ENCODE peak calls at places on chromosomes 13 and 19, in eight cellular contexts. One of them, this sample, is unnamed.

GRCh38 chr19:35518313-35518712 is 4.9 kb upstream of the DMKN start:
- DNase-seq in immature natural killer cell: no peak
- DNase-seq in cardiac fibroblast: peak
- DNase-seq in astrocyte of the cerebellum: peak
- DNase-seq in aorta: no peak
- DNase-seq in AG04450: peak
- DNase-seq in iPS-NIHi11: no peak
- DNase-seq in NCI-H1092 treated with DMSO at 0.1 percent for 48 hours: no peak
- DNase-seq in this sample: peak

GRCh38 chr13:35995136-35995535 is 136.0 kb downstream of the DCLK1 start:
- DNase-seq in immature natural killer cell: no peak
- DNase-seq in cardiac fibroblast: peak
- DNase-seq in astrocyte of the cerebellum: no peak
- DNase-seq in AG04450: no peak
- DNase-seq in NCI-H1092 treated with DMSO at 0.1 percent for 48 hours: no peak
- DNase-seq in aorta: no peak
- DNase-seq in iPS-NIHi11: no peak
- DNase-seq in this sample: peak

GRCh38 chr13:26971990-26972888 is 199.4 kb downstream of the USP12 start:
- DNase-seq in iPS-NIHi11: peak
- DNase-seq in AG04450: no peak
- DNase-seq in astrocyte of the cerebellum: no peak
- DNase-seq in aorta: peak
- DNase-seq in NCI-H1092 treated with DMSO at 0.1 percent for 48 hours: peak
- DNase-seq in cardiac fibroblast: peak
- DNase-seq in immature natural killer cell: peak
- DNase-seq in this sample: no peak

GRCh38 chr13:35771898-35772297 is 295.4 kb upstream of the MAB21L1 start:
- DNase-seq in aorta: no peak
- DNase-seq in immature natural killer cell: no peak
- DNase-seq in cardiac fibroblast: peak
- DNase-seq in NCI-H1092 treated with DMSO at 0.1 percent for 48 hours: no peak
- DNase-seq in AG04450: peak
- DNase-seq in astrocyte of the cerebellum: peak
- DNase-seq in iPS-NIHi11: peak
- DNase-seq in this sample: peak

GRCh38 chr13:44746690-44747089 is 170.6 kb upstream of the TSC22D1 start:
- DNase-seq in NCI-H1092 treated with DMSO at 0.1 percent for 48 hours: no peak
- DNase-seq in astrocyte of the cerebellum: no peak
- DNase-seq in immature natural killer cell: no peak
- DNase-seq in cardiac fibroblast: no peak
- DNase-seq in aorta: no peak
- DNase-seq in iPS-NIHi11: no peak
- DNase-seq in AG04450: no peak
- DNase-seq in this sample: peak

GRCh38 chr19:10808937-10809655 is 26.9 kb downstream of the TMED1 start:
- DNase-seq in immature natural killer cell: no peak
- DNase-seq in NCI-H1092 treated with DMSO at 0.1 percent for 48 hours: no peak
- DNase-seq in cardiac fibroblast: peak
- DNase-seq in AG04450: no peak
- DNase-seq in aorta: no peak
- DNase-seq in astrocyte of the cerebellum: peak
- DNase-seq in iPS-NIHi11: no peak
- DNase-seq in this sample: peak

GRCh38 chr19:51511353-51511752 is 9.8 kb upstream of the SIGLEC12 start:
- DNase-seq in AG04450: no peak
- DNase-seq in NCI-H1092 treated with DMSO at 0.1 percent for 48 hours: no peak
- DNase-seq in aorta: no peak
- DNase-seq in astrocyte of the cerebellum: no peak
- DNase-seq in cardiac fibroblast: peak
- DNase-seq in immature natural killer cell: no peak
- DNase-seq in iPS-NIHi11: peak
- DNase-seq in this sample: no peak

GRCh38 chr13:90696656-90697055 is 650.8 kb upstream of the MIR17HG start:
- DNase-seq in AG04450: no peak
- DNase-seq in NCI-H1092 treated with DMSO at 0.1 percent for 48 hours: no peak
- DNase-seq in astrocyte of the cerebellum: no peak
- DNase-seq in immature natural killer cell: no peak
- DNase-seq in aorta: no peak
- DNase-seq in cardiac fibroblast: peak
- DNase-seq in iPS-NIHi11: no peak
- DNase-seq in this sample: no peak

GRCh38 chr19:6925801-6926751 is 38.7 kb downstream of the ADGRE1 start:
- DNase-seq in AG04450: no peak
- DNase-seq in cardiac fibroblast: peak
- DNase-seq in NCI-H1092 treated with DMSO at 0.1 percent for 48 hours: no peak
- DNase-seq in astrocyte of the cerebellum: no peak
- DNase-seq in iPS-NIHi11: no peak
- DNase-seq in aorta: no peak
- DNase-seq in immature natural killer cell: no peak
- DNase-seq in this sample: peak

This sample was measured in AG10803.